ENCODE peak calls at places on chromosomes 4 and X, in four cellular contexts. One of them, this sample, is unnamed.

GRCh38 chr4:100880012-100880411 is 362.2 kb upstream of the EMCN start:
- DNase-seq in GM12865: no peak
- DNase-seq in kidney: no peak
- DNase-seq in epithelial cell of esophagus: no peak
- DNase-seq in this sample: no peak

GRCh38 chr4:1856071-1856919 is at the start of gene LETM1:
- DNase-seq in GM12865: peak
- DNase-seq in kidney: peak
- DNase-seq in epithelial cell of esophagus: peak
- DNase-seq in this sample: peak

GRCh38 chrX:45774961-45775360 is 574.3 kb upstream of the DIPK2B start:
- DNase-seq in GM12865: no peak
- DNase-seq in kidney: no peak
- DNase-seq in epithelial cell of esophagus: peak
- DNase-seq in this sample: no peak

GRCh38 chr4:109410776-109411175 is 22.8 kb upstream of the SEC24B start:
- DNase-seq in GM12865: no peak
- DNase-seq in kidney: no peak
- DNase-seq in epithelial cell of esophagus: peak
- DNase-seq in this sample: no peak

GRCh38 chr4:184216436-184217004 is 1.2 kb downstream of the ENPP6 start:
- DNase-seq in GM12865: no peak
- DNase-seq in kidney: no peak
- DNase-seq in epithelial cell of esophagus: no peak
- DNase-seq in this sample: no peak

GRCh38 chr4:138602664-138603063 is 360.5 kb upstream of the SLC7A11 start:
- DNase-seq in GM12865: no peak
- DNase-seq in kidney: no peak
- DNase-seq in epithelial cell of esophagus: no peak
- DNase-seq in this sample: no peak

GRCh38 chr4:87092389-87093141 is 127.9 kb downstream of the KLHL8 start:
- DNase-seq in GM12865: peak
- DNase-seq in kidney: peak
- DNase-seq in epithelial cell of esophagus: peak
- DNase-seq in this sample: no peak

GRCh38 chr4:175970734-175971133 is 94.9 kb upstream of the WDR17 start:
- DNase-seq in GM12865: no peak
- DNase-seq in kidney: no peak
- DNase-seq in epithelial cell of esophagus: no peak
- DNase-seq in this sample: no peak

GRCh38 chr4:105619193-105619931 is 66.9 kb downstream of the ARHGEF38 start:
- DNase-seq in GM12865: no peak
- DNase-seq in kidney: peak
- DNase-seq in epithelial cell of esophagus: no peak
- DNase-seq in this sample: no peak

GRCh38 chr4:39085891-39086290 is 23.9 kb downstream of the KLHL5 start:
- DNase-seq in GM12865: no peak
- DNase-seq in kidney: no peak
- DNase-seq in epithelial cell of esophagus: no peak
- DNase-seq in this sample: no peak

GRCh38 chr4:23999714-24000113 is 109.9 kb upstream of the PPARGC1A start:
- DNase-seq in GM12865: no peak
- DNase-seq in kidney: no peak
- DNase-seq in epithelial cell of esophagus: peak
- DNase-seq in this sample: no peak

GRCh38 chrX:114361076-114361475 is 222.8 kb upstream of the HTR2C start:
- DNase-seq in GM12865: no peak
- DNase-seq in kidney: no peak
- DNase-seq in epithelial cell of esophagus: no peak
- DNase-seq in this sample: no peak

GRCh38 chrX:2872937-2873336 is 44.2 kb downstream of the GYG2 start:
- DNase-seq in GM12865: no peak
- DNase-seq in kidney: no peak
- DNase-seq in epithelial cell of esophagus: no peak
- DNase-seq in this sample: no peak

GRCh38 chr4:40630335-40631021 is 814 bp upstream of the RBM47 start:
- DNase-seq in GM12865: peak
- DNase-seq in kidney: peak
- DNase-seq in epithelial cell of esophagus: peak
- DNase-seq in this sample: peak

GRCh38 chr4:99998062-99998880 is 48.2 kb upstream of the H2AZ1 start:
- DNase-seq in GM12865: peak
- DNase-seq in kidney: no peak
- DNase-seq in epithelial cell of esophagus: peak
- DNase-seq in this sample: peak

GRCh38 chrX:68648960-68649359 is 1.5 kb downstream of the STARD8 start:
- DNase-seq in GM12865: no peak
- DNase-seq in kidney: no peak
- DNase-seq in epithelial cell of esophagus: no peak
- DNase-seq in this sample: no peak

GRCh38 chr4:108116423-108117168 is 52.1 kb downstream of the LEF1 start:
- DNase-seq in GM12865: peak
- DNase-seq in kidney: no peak
- DNase-seq in epithelial cell of esophagus: no peak
- DNase-seq in this sample: no peak

GRCh38 chr4:37441231-37442061 is 196.9 kb downstream of the NWD2 start:
- DNase-seq in GM12865: no peak
- DNase-seq in kidney: no peak
- DNase-seq in epithelial cell of esophagus: peak
- DNase-seq in this sample: no peak

DNA sequence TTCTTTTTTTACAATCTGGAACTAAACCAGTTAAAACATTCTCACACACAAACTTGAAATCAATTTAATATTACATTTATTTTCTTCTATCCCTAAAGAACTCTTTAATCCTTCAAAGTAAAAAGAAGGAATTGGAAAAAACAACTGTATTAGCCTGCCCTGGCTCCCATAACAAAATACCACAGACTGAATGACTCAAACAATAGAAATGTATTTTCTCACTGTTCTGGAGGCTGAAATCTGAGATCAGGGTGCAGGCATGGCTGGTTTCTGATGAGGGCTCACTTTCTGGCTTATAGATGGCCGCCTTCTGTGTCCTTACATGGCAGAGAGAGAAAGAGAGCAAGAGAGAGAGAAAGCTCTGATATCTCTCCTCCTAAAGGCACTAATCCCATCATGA is 149.4 kb downstream of the PDGFRA start:
- DNase-seq in GM12865: no peak
- DNase-seq in kidney: no peak
- DNase-seq in epithelial cell of esophagus: no peak
- DNase-seq in this sample: no peak
- TF ChIP-seq CTCF in GM12865: no peak
- TF ChIP-seq CTCF in kidney: no peak
- TF ChIP-seq CTCF in epithelial cell of esophagus: no peak
- TF ChIP-seq CTCF in this sample: no peak

DNA sequence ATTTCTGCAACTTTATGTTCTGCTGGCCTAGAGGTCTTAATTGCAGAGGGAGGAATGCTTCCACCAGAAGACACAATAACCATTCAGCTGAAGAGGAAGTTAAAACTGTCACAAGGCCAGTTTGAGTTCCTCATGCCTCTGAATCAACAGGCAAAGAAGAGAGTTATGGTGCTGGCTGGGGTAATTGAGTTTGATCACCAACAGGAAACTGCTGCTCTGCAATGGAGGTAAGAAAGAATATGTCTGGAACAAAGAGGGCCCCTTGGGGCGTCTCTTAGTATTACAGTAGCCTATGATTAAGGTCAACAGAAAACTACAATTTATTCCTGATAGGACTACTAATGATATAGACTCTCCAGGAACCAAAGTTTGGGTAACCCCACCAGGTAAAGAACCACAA is 744.0 kb downstream of the FSTL5 start:
- DNase-seq in GM12865: peak
- DNase-seq in kidney: no peak
- DNase-seq in epithelial cell of esophagus: peak
- DNase-seq in this sample: no peak
- TF ChIP-seq CTCF in GM12865: peak
- TF ChIP-seq CTCF in kidney: no peak
- TF ChIP-seq CTCF in epithelial cell of esophagus: peak
- TF ChIP-seq CTCF in this sample: no peak

DNA sequence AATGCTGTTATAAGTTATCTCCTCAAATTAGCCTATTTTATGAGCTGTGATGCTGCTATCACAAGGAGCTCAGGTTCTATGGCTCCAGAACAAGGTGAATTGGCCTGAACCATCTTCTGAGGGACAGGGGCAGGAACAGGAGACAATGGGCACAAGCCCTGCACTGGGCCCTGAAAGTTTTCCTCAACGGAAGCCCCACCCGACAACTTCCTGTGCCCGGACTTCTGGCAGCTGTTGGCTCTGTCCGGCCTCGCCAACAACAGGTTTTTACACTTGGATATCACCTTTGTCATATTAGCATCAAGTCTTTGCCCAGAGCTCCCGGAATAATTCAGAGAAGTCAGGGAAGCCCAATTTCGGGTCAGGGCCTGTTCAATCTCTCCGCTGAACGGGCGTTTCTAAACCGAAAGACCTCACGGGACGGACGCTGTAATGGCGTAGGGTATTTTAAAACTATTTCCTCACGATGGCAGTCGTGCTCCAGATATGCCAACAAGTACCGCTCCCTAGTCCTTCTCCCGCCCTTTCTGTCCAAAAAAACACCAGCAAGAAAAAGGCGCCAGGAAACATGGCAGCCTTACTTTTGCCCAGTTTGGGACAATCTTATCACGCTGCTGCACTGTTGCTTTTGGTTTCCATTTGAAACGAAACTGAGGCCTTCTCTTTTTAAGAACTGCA is 201.0 kb upstream of the STK26 start:
- DNase-seq in GM12865: peak
- DNase-seq in kidney: peak
- DNase-seq in epithelial cell of esophagus: no peak
- DNase-seq in this sample: no peak
- TF ChIP-seq CTCF in GM12865: no peak
- TF ChIP-seq CTCF in kidney: peak
- TF ChIP-seq CTCF in epithelial cell of esophagus: no peak
- TF ChIP-seq CTCF in this sample: no peak

DNA sequence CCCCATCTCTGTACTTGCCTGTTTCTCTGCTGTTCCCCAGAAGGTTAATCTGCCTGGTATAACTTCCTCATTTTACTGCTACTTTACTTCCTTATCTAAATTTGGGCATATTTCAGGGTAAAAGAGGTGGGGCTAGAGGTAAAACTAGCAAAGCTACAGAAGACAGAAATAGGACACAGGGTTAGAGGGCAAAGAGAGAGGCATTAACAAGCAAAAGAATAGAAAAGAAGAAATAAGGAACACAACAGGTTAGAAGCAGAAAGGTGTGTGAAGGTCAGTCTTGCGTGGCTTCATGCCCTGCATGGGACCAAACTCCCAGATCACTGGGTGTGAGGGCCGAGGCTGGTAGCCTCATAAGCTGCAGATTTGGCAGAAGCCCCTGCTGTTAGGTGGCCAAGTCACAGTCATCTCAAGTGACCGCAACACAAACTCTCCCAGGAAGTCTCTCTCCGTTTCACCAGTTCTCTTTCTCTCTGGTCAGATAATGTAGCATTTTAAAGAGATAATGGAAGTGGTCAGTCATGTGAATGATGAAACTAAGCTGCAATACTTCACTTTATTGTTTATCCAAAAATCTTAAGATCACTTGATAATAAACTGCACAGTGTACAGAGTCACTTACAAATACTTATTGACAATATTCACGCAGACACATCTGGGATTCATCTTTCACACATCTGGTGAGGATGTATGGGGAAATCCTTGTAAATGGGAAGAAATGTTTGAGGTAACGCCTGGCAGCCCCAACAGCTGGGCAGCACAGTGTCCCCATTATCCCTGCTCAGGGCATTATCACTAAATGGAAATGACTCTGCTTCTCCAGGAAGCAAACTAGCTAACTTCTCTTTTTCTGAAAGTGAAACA is 16.4 kb downstream of the TMEM154 start:
- DNase-seq in GM12865: peak
- DNase-seq in kidney: no peak
- DNase-seq in epithelial cell of esophagus: no peak
- DNase-seq in this sample: no peak
- TF ChIP-seq CTCF in GM12865: no peak
- TF ChIP-seq CTCF in kidney: no peak
- TF ChIP-seq CTCF in epithelial cell of esophagus: no peak
- TF ChIP-seq CTCF in this sample: no peak

DNA sequence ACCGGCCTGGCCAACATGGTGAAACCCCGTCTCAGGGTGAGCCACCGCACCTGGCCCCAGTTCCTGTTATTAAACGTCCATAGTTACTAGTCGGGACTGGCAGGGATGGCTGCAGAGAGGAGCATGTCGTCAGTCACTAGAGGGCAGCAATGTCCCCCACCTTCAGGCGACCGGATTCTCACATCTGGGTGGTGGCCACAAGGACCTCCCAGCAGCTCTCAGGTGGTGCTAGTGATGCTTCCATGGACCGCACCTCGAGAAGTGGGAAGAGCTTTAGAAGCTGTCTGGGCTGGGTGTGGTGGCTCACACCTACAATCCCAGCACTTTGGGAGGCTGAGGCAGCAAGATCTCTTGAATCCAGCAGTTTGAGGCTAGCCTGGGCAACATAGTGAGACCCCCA is 13.3 kb upstream of the IL3RA start:
- DNase-seq in GM12865: peak
- DNase-seq in kidney: peak
- DNase-seq in epithelial cell of esophagus: no peak
- DNase-seq in this sample: peak
- TF ChIP-seq CTCF in GM12865: peak
- TF ChIP-seq CTCF in kidney: peak
- TF ChIP-seq CTCF in epithelial cell of esophagus: no peak
- TF ChIP-seq CTCF in this sample: peak

GRCh38 chrX:20229155-20229554 is 37.6 kb downstream of the RPS6KA3 start:
- DNase-seq in GM12865: no peak
- DNase-seq in kidney: no peak
- DNase-seq in epithelial cell of esophagus: no peak
- DNase-seq in this sample: no peak

GRCh38 chrX:20230406-20230805 is 36.3 kb downstream of the RPS6KA3 start:
- DNase-seq in GM12865: peak
- DNase-seq in kidney: no peak
- DNase-seq in epithelial cell of esophagus: no peak
- DNase-seq in this sample: no peak

GRCh38 chrX:20224814-20225487 is 41.8 kb downstream of the RPS6KA3 start:
- DNase-seq in GM12865: peak
- DNase-seq in kidney: no peak
- DNase-seq in epithelial cell of esophagus: peak
- DNase-seq in this sample: peak

GRCh38 chrX:20225488-20225833 is 41.2 kb downstream of the RPS6KA3 start:
- DNase-seq in GM12865: no peak
- DNase-seq in kidney: no peak
- DNase-seq in epithelial cell of esophagus: no peak
- DNase-seq in this sample: no peak

GRCh38 chrX:20228245-20228644 is 38.5 kb downstream of the RPS6KA3 start:
- DNase-seq in GM12865: no peak
- DNase-seq in kidney: no peak
- DNase-seq in epithelial cell of esophagus: no peak
- DNase-seq in this sample: no peak
- TF ChIP-seq CTCF in GM12865: no peak
- TF ChIP-seq CTCF in kidney: no peak
- TF ChIP-seq CTCF in epithelial cell of esophagus: no peak
- TF ChIP-seq CTCF in this sample: no peak

GRCh38 chrX:76555816-76556215 is 128.3 kb downstream of the MAGEE1 start:
- DNase-seq in GM12865: peak
- DNase-seq in kidney: no peak
- DNase-seq in epithelial cell of esophagus: peak
- DNase-seq in this sample: peak
- TF ChIP-seq CTCF in GM12865: no peak
- TF ChIP-seq CTCF in kidney: no peak
- TF ChIP-seq CTCF in epithelial cell of esophagus: peak
- TF ChIP-seq CTCF in this sample: peak

GRCh38 chrX:50973199-50973598 is 62.7 kb downstream of the BMP15 start:
- DNase-seq in GM12865: no peak
- DNase-seq in kidney: no peak
- DNase-seq in epithelial cell of esophagus: no peak
- DNase-seq in this sample: no peak

GRCh38 chrX:50980251-50980650 is 69.7 kb downstream of the BMP15 start:
- DNase-seq in GM12865: no peak
- DNase-seq in kidney: no peak
- DNase-seq in epithelial cell of esophagus: no peak
- DNase-seq in this sample: no peak

GRCh38 chrX:50978920-50979660 is 68.6 kb downstream of the BMP15 start:
- DNase-seq in GM12865: no peak
- DNase-seq in kidney: no peak
- DNase-seq in epithelial cell of esophagus: no peak
- DNase-seq in this sample: no peak
- TF ChIP-seq CTCF in GM12865: no peak
- TF ChIP-seq CTCF in kidney: peak
- TF ChIP-seq CTCF in epithelial cell of esophagus: no peak
- TF ChIP-seq CTCF in this sample: no peak

This sample was measured in GM13976.